ENCODE peak calls at places on chromosomes 5 and 9, in seven cellular contexts. K is Calu3; R is CD8-positive, alpha-beta T cell; Q is H9; N is fibroblast of lung; T is fibroblast of mammary gland; L is IMR-90. U is an unnamed sample.

GRCh38 chr5:104793452-104794120 is 1231.0 kb upstream of the NUDT12 start:
- DNase-seq in K (no peak), R (no peak), Q (no peak), N (no peak), T (no peak), L (no peak), U (no peak)

GRCh38 chr5:158382473-158382872 is 523.5 kb upstream of the CLINT1 start:
- DNase-seq in K (peak), R (no peak), Q (peak), N (peak), T (peak), L (peak), U (peak)

GRCh38 chr5:144951001-144951400 is 780.3 kb downstream of the KCTD16 start:
- DNase-seq in K (no peak), R (no peak), Q (no peak), N (no peak), T (no peak), L (no peak), U (no peak)

GRCh38 chr5:136035837-136036236 is 7.0 kb downstream of the TGFBI start:
- DNase-seq in K (no peak), R (no peak), Q (no peak), N (no peak), T (no peak), L (no peak), U (no peak)

GRCh38 chr5:57575839-57576238 is 93.2 kb upstream of the ACTBL2 start:
- DNase-seq in K (no peak), R (no peak), Q (no peak), N (no peak), T (no peak), L (no peak), U (no peak)

GRCh38 chr5:140574165-140574564 is 9.5 kb downstream of the SLC35A4 start:
- DNase-seq in K (no peak), R (no peak), Q (no peak), N (no peak), T (no peak), L (peak), U (no peak)

GRCh38 chr9:19032411-19032810 is 598 bp downstream of the SAXO1 start:
- DNase-seq in K (no peak), R (no peak), Q (no peak), N (no peak), T (no peak), L (no peak), U (no peak)

GRCh38 chr9:68794898-68795297 is 89.9 kb downstream of the PIP5K1B start:
- DNase-seq in K (no peak), R (no peak), Q (no peak), N (no peak), T (no peak), L (no peak), U (no peak)

GRCh38 chr5:138869763-138870500 is 5.2 kb downstream of the LRRTM2 start:
- DNase-seq in K (no peak), R (no peak), Q (no peak), N (peak), T (peak), L (peak), U (no peak)

GRCh38 chr9:129139993-129140396 is 28.8 kb downstream of the PTPA start:
- DNase-seq in K (peak), R (peak), Q (peak), N (peak), T (peak), L (peak), U (peak)

GRCh38 chr5:116025831-116026230 is 6.4 kb upstream of the ARL14EPL start:
- DNase-seq in K (no peak), R (no peak), Q (no peak), N (no peak), T (no peak), L (no peak), U (no peak)

GRCh38 chr5:9513825-9514224 is 32.0 kb downstream of the SEMA5A start:
- DNase-seq in K (no peak), R (no peak), Q (no peak), N (peak), T (peak), L (peak), U (no peak)

GRCh38 chr9:114367406-114367805 is 20.4 kb downstream of the AKNA start:
- DNase-seq in K (no peak), R (no peak), Q (no peak), N (no peak), T (no peak), L (no peak), U (no peak)

GRCh38 chr5:171415115-171415730 is 4.2 kb upstream of the FGF18 start:
- DNase-seq in K (no peak), R (no peak), Q (peak), N (peak), T (peak), L (peak), U (no peak)

GRCh38 chr9:114366334-114367128 is 21.3 kb downstream of the AKNA start:
- DNase-seq in K (no peak), R (no peak), Q (no peak), N (peak), T (peak), L (peak), U (peak)

GRCh38 chr5:41763096-41763495 is 107.1 kb downstream of the OXCT1 start:
- DNase-seq in K (no peak), R (no peak), Q (no peak), N (peak), T (peak), L (peak), U (peak)

GRCh38 chr5:9337908-9338307 is 208.0 kb downstream of the SEMA5A start:
- DNase-seq in K (no peak), R (no peak), Q (no peak), N (peak), T (peak), L (peak), U (no peak)

GRCh38 chr9:134895849-134896833 is 15.5 kb downstream of the FCN2 start:
- DNase-seq in K (no peak), R (no peak), Q (no peak), N (peak), T (peak), L (peak), U (peak)

GRCh38 chr5:135215617-135215995 is 181.6 kb upstream of the PITX1 start:
- DNase-seq in K (no peak), R (no peak), Q (peak), N (no peak), T (no peak), L (no peak), U (no peak)

GRCh38 chr5:158074992-158075769 is 216.2 kb upstream of the CLINT1 start:
- DNase-seq in K (peak), R (peak), Q (peak), N (peak), T (peak), L (peak), U (peak)

GRCh38 chr5:177509361-177509951 is at the start of gene DOK3:
- DNase-seq in K (no peak), R (no peak), Q (peak), N (no peak), T (no peak), L (no peak), U (no peak)

GRCh38 chr5:169408735-169409134 is 107.8 kb upstream of the SLIT3 start:
- DNase-seq in K (no peak), R (no peak), Q (no peak), N (no peak), T (peak), L (no peak), U (no peak)

GRCh38 chr5:5883562-5883961 is 461.1 kb downstream of the ICE1 start:
- DNase-seq in K (no peak), R (no peak), Q (no peak), N (no peak), T (no peak), L (no peak), U (no peak)

GRCh38 chr5:5882706-5883105 is 460.2 kb downstream of the ICE1 start:
- DNase-seq in K (no peak), R (no peak), Q (no peak), N (no peak), T (no peak), L (no peak), U (no peak)

GRCh38 chr5:5883116-5883515 is 460.6 kb downstream of the ICE1 start:
- DNase-seq in K (no peak), R (no peak), Q (no peak), N (no peak), T (no peak), L (no peak), U (no peak)

GRCh38 chr5:5880364-5880763 is 457.9 kb downstream of the ICE1 start:
- DNase-seq in K (no peak), R (no peak), Q (no peak), N (no peak), T (no peak), L (no peak), U (no peak)

DNA sequence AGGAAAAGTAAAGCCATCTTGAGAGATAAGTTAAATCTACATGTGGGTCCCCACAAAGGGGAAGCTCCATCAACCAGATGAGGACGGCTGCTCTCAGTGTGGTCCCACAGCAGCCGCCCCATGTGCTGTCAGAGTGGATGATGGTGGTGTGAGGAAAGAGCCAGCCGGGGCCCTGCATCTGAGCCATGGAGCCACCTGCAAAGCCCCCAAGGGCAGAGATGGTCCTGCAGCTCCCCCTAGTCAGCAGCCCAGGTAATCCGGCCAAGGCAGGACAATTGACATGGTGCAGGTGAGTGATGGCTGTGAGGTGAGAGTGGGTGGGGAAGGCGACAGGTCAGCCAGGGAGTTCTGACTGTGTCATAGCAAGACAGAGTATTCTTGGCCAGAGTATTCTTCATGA is 458.8 kb downstream of the ICE1 start:
- DNase-seq in K (no peak), R (no peak), Q (peak), N (no peak), T (no peak), L (no peak), U (no peak)
- TF ChIP-seq CTCF in K (no peak), R (no peak), Q (peak), N (no peak), T (no peak), L (no peak), U (no peak)

GRCh38 chr5:20335978-20336377 is 348.0 kb upstream of the CDH18 start:
- DNase-seq in K (peak), R (no peak), Q (no peak), N (no peak), T (no peak), L (no peak), U (no peak)
- TF ChIP-seq CTCF in K (no peak), R (no peak), Q (peak), N (no peak), T (peak), L (no peak), U (no peak)

DNA sequence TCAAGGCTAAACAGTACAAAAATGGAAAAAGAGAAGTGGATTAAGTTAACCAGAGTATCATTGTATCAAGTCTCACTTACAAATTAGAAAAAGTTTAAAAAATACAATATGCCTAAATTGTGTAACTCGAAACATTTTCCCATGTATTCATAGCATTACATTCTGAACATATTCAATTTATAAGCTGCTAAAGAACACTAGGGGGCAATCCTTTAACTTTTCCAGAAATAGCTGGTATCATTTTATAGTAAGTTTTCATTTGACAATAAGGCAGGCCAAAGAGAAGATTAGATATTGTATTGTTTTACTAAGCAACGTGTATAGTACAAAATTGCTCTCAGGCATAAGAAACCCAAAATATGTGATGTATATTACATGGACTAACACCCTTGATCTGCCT is 234.6 kb downstream of the ADGRV1 start:
- DNase-seq in K (no peak), R (no peak), Q (no peak), N (peak), T (no peak), L (no peak), U (no peak)
- TF ChIP-seq CTCF in K (no peak), R (no peak), Q (no peak), N (peak), T (peak), L (no peak), U (peak)

DNA sequence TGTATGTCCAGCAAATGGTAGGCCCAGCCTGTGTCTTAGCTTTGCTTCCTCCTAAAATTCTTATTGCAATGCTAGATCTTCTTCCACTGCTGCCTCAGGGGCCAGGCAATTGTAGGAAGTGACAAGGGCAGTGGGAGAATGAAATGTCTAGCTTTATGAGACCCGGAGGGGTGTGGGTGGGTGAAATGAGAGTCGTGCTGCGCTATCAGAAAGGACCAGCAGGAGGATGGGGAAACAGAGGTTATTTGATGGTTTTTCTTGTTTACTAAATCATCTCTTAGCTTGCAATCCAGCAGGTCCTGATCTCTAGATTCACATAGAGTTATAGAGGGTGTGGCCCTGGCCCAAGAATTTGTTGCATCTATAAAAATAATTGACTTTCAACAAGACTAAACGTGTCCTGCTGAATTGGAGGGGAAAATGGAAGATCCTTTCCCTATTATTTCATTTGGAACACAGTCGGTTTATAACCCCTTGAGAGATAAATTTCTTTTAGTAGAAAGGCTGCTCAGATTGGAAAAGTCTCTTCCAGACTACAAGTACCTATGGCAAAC is 43.6 kb downstream of the ZNF366 start:
- DNase-seq in K (no peak), R (no peak), Q (no peak), N (no peak), T (no peak), L (no peak), U (no peak)
- TF ChIP-seq CTCF in K (no peak), R (no peak), Q (peak), N (peak), T (no peak), L (no peak), U (no peak)

DNA sequence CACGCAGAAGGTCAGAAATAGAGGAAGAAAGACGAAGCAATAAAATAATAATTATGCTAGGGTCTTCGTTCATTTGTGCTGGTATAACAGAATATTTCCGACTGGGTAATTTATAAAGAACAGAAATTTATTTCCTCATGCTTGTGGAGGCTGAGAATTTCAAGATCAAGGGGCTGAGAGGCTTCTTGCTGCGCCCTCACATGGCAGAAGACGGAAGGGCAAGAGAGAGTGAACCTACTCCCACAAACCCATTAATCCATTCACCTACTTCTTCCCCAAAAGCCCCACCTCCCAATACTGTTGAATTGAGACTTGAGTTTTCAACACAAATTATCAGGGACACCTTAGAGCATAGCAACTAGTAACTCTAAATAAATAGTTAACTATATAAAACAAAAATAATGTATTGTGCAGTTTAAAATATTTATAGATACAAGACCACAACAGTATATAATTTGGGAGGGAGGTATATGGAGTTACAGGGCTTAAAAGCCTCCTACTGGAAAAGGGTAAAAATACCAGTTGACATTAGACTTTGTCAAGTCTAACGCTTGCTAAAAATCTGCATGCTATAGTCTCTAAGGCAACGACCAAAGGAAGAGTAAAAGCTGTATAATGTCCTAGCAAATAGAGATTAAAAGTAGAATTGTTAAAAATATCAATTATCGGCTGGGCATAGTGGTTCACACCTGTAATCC is 40.3 kb upstream of the NAA35 start:
- DNase-seq in K (peak), R (no peak), Q (peak), N (peak), T (peak), L (peak), U (peak)
- TF ChIP-seq CTCF in K (peak), R (peak), Q (peak), N (peak), T (peak), L (peak), U (peak)

GRCh38 chr5:79111387-79111959 is at the start of gene BHMT:
- DNase-seq in K (no peak), R (no peak), Q (peak), N (no peak), T (no peak), L (no peak), U (no peak)

GRCh38 chr5:79107020-79107796 is 4.4 kb upstream of the BHMT start:
- DNase-seq in K (no peak), R (no peak), Q (no peak), N (no peak), T (peak), L (peak), U (no peak)

GRCh38 chr5:79109527-79110492 is 1.8 kb upstream of the BHMT start:
- DNase-seq in K (peak), R (no peak), Q (peak), N (no peak), T (no peak), L (no peak), U (no peak)

GRCh38 chr5:79108792-79109191 is 2.8 kb upstream of the BHMT start:
- DNase-seq in K (no peak), R (no peak), Q (no peak), N (no peak), T (no peak), L (no peak), U (no peak)

DNA sequence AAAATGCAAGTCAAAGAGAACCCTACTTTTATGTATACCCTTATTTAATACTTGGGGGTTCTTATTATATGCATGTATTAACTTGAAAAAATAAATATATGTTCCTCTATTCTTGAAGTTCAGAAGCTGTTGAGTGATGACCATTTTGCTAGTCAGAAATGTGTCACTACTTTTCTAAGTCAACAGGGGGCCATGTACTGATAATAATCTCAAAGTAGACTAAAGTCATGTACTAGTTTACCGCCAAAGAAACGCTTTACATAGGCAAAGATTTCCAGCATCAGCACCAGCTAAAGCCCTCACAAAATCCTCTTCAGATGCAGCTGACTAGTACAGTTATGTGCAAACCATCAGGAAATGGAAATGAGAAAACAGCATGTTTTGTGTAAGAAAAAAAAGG is 5.7 kb upstream of the BHMT start:
- DNase-seq in K (no peak), R (no peak), Q (no peak), N (no peak), T (no peak), L (no peak), U (no peak)
- TF ChIP-seq CTCF in K (no peak), R (no peak), Q (no peak), N (no peak), T (no peak), L (no peak), U (no peak)

GRCh38 chr9:20373263-20373662 is 249.0 kb downstream of the MLLT3 start:
- DNase-seq in K (no peak), R (no peak), Q (no peak), N (no peak), T (no peak), L (no peak), U (no peak)

GRCh38 chr9:20364954-20365353 is 257.3 kb downstream of the MLLT3 start:
- DNase-seq in K (no peak), R (no peak), Q (no peak), N (no peak), T (no peak), L (no peak), U (peak)

GRCh38 chr9:20369391-20369790 is 252.9 kb downstream of the MLLT3 start:
- DNase-seq in K (no peak), R (no peak), Q (no peak), N (no peak), T (no peak), L (no peak), U (no peak)
- TF ChIP-seq CTCF in K (no peak), R (no peak), Q (peak), N (no peak), T (no peak), L (no peak), U (no peak)

U was measured in A673.